ENCODE peak calls at places on chromosome 9, in nine cellular contexts. P is amniotic stem cell; G is frontal cortex; U is activated B cell treated with CpG ODN at 0.5 μM for 24 hours; Z is stimulated activated CD4-positive, alpha-beta T cell treated with anti-CD3 and anti-CD28 coated beads, Interleukin-1b, Interleukin-23, amount 100 ng/mL, for 4 hours; J is SK-MEL-5; B is progenitor cell of endocrine pancreas; R is GF-D8; S is C1 segment of cervical spinal cord. T is an unnamed sample.

GRCh38 chr9:130765135-130766030 is 69.7 kb upstream of the ABL1 start:
- DNase-seq in P (no peak), G (no peak), U (no peak), Z (no peak), J (no peak), B (no peak), R (no peak), S (no peak), T (no peak)

GRCh38 chr9:6563036-6563435 is 82.5 kb downstream of the GLDC start:
- DNase-seq in P (no peak), G (no peak), U (no peak), Z (no peak), J (no peak), B (no peak), R (no peak), S (no peak), T (no peak)

GRCh38 chr9:130028493-130029222 is 14.3 kb downstream of the FNBP1 start:
- DNase-seq in P (no peak), G (no peak), U (no peak), Z (no peak), J (no peak), B (no peak), R (no peak), S (no peak), T (no peak)

GRCh38 chr9:4548796-4549725 is 58.8 kb downstream of the SLC1A1 start:
- DNase-seq in P (no peak), G (no peak), U (no peak), Z (no peak), J (peak), B (peak), R (no peak), S (no peak), T (no peak)

GRCh38 chr9:114825126-114825525 is 19.3 kb upstream of the TNFSF15 start:
- DNase-seq in P (no peak), G (no peak), U (no peak), Z (no peak), J (no peak), B (no peak), R (no peak), S (no peak), T (no peak)

GRCh38 chr9:128102861-128103588 is 24.5 kb downstream of the PTGES2 start:
- DNase-seq in P (no peak), G (no peak), U (no peak), Z (no peak), J (no peak), B (no peak), R (no peak), S (no peak), T (no peak)

GRCh38 chr9:112043423-112043822 is 131.7 kb downstream of the SUSD1 start:
- DNase-seq in P (no peak), G (no peak), U (no peak), Z (no peak), J (no peak), B (no peak), R (no peak), S (no peak), T (no peak)

GRCh38 chr9:13427587-13427986 is 148.1 kb upstream of the MPDZ start:
- DNase-seq in P (peak), G (peak), U (no peak), Z (no peak), J (peak), B (no peak), R (no peak), S (no peak), T (no peak)

GRCh38 chr9:115964710-115965347 is 188.8 kb upstream of the PAPPA start:
- DNase-seq in P (no peak), G (no peak), U (no peak), Z (no peak), J (no peak), B (no peak), R (no peak), S (no peak), T (no peak)

GRCh38 chr9:109341561-109341960 is 20.7 kb upstream of the EPB41L4B start:
- DNase-seq in P (no peak), G (no peak), U (no peak), Z (no peak), J (no peak), B (no peak), R (no peak), S (no peak), T (no peak)

GRCh38 chr9:89218040-89218928 is 39.7 kb upstream of the SHC3 start:
- DNase-seq in P (no peak), G (no peak), U (no peak), Z (no peak), J (no peak), B (no peak), R (no peak), S (no peak), T (no peak)

GRCh38 chr9:128007566-128008138 is 26.9 kb upstream of the EEIG1 start:
- DNase-seq in P (no peak), G (no peak), U (peak), Z (peak), J (peak), B (no peak), R (peak), S (no peak), T (no peak)

GRCh38 chr9:93156475-93157008 is 22.5 kb upstream of the NINJ1 start:
- DNase-seq in P (no peak), G (no peak), U (no peak), Z (no peak), J (no peak), B (no peak), R (no peak), S (no peak), T (no peak)

GRCh38 chr9:117723986-117724654 is 19.9 kb downstream of the TLR4 start:
- DNase-seq in P (no peak), G (no peak), U (no peak), Z (no peak), J (no peak), B (no peak), R (peak), S (no peak), T (no peak)

GRCh38 chr9:127225747-127226646 is 38.6 kb upstream of the GARNL3 start:
- DNase-seq in P (no peak), G (peak), U (peak), Z (no peak), J (no peak), B (no peak), R (no peak), S (no peak), T (no peak)

GRCh38 chr9:127128341-127129072 is 6.1 kb upstream of the ANGPTL2 start:
- DNase-seq in P (no peak), G (no peak), U (no peak), Z (no peak), J (no peak), B (no peak), R (no peak), S (peak), T (no peak)

GRCh38 chr9:137150485-137151060 is 11.6 kb downstream of the GRIN1 start:
- DNase-seq in P (no peak), G (no peak), U (peak), Z (peak), J (peak), B (no peak), R (peak), S (no peak), T (no peak)

GRCh38 chr9:95494022-95494415 is 22.8 kb downstream of the PTCH1 start:
- DNase-seq in P (no peak), G (peak), U (no peak), Z (no peak), J (no peak), B (no peak), R (no peak), S (peak), T (peak)

GRCh38 chr9:581673-582497 is 259.6 kb upstream of the DMRT1 start:
- DNase-seq in P (no peak), G (no peak), U (no peak), Z (no peak), J (peak), B (peak), R (no peak), S (no peak), T (no peak)

GRCh38 chr9:124149992-124150391 is 107.8 kb upstream of the NEK6 start:
- DNase-seq in P (no peak), G (no peak), U (no peak), Z (no peak), J (peak), B (no peak), R (no peak), S (no peak), T (no peak)

GRCh38 chr9:78468231-78468630 is 171.3 kb downstream of the PSAT1 start:
- DNase-seq in P (no peak), G (no peak), U (no peak), Z (no peak), J (no peak), B (no peak), R (no peak), S (no peak), T (no peak)

GRCh38 chr9:85178486-85178885 is 509.0 kb downstream of the NTRK2 start:
- DNase-seq in P (no peak), G (no peak), U (no peak), Z (no peak), J (peak), B (no peak), R (no peak), S (no peak), T (peak)

GRCh38 chr9:98539954-98540353 is 168.8 kb downstream of the GABBR2 start:
- DNase-seq in P (no peak), G (no peak), U (no peak), Z (no peak), J (peak), B (no peak), R (no peak), S (no peak), T (no peak)

GRCh38 chr9:38682713-38683112 is 37.2 kb downstream of the FAM240B start:
- DNase-seq in P (peak), G (no peak), U (no peak), Z (no peak), J (peak), B (no peak), R (no peak), S (no peak), T (no peak)

GRCh38 chr9:124110307-124110915 is 98.8 kb downstream of the LHX2 start:
- DNase-seq in P (peak), G (peak), U (no peak), Z (peak), J (peak), B (peak), R (no peak), S (no peak), T (no peak)

GRCh38 chr9:35750256-35750531 is 1.1 kb downstream of the RGP1 start:
- DNase-seq in P (no peak), G (no peak), U (no peak), Z (no peak), J (no peak), B (no peak), R (no peak), S (no peak), T (no peak)

GRCh38 chr9:116905131-116905724 is 218.1 kb downstream of the TRIM32 start:
- DNase-seq in P (no peak), G (peak), U (no peak), Z (no peak), J (no peak), B (no peak), R (no peak), S (peak), T (peak)

GRCh38 chr9:78986446-78986845 is 585.3 kb upstream of the TLE4 start:
- DNase-seq in P (no peak), G (no peak), U (no peak), Z (no peak), J (no peak), B (no peak), R (no peak), S (no peak), T (no peak)

GRCh38 chr9:101635473-101635872 is 40.7 kb upstream of the PPP3R2 start:
- DNase-seq in P (no peak), G (no peak), U (no peak), Z (no peak), J (no peak), B (no peak), R (no peak), S (no peak), T (no peak)

GRCh38 chr9:99360026-99360425 is 137.9 kb downstream of the SEC61B start:
- DNase-seq in P (no peak), G (no peak), U (no peak), Z (no peak), J (no peak), B (no peak), R (no peak), S (no peak), T (no peak)